ENCODE peak calls at places on chromosome 20, in ten cellular contexts. V is testis, W is body of pancreas, U is stomach, X is IMR-90, Z is tibial nerve, D is uterus, E is lower leg skin, H is esophagus muscularis mucosa, N is HCT116. S is an unnamed sample.

GRCh38 chr20:63042448-63043071 is 35.8 kb upstream of the BHLHE23 start:
- DNase-seq in D (no peak), N (no peak), V (no peak), X (no peak), W (no peak), E (no peak), U (no peak), H (no peak), Z (no peak), S (no peak)

GRCh38 chr20:17621229-17621968 is 51.5 kb downstream of the DSTN start:
- DNase-seq in H (no peak), X (no peak), Z (no peak), E (peak), N (no peak), V (peak), W (peak), U (peak), D (no peak), S (no peak)

GRCh38 chr20:40080059-40080652 is 608.9 kb downstream of the MAFB start:
- DNase-seq in U (no peak), V (no peak), X (no peak), D (no peak), W (no peak), H (no peak), Z (no peak), N (no peak), E (no peak), S (no peak)

GRCh38 chr20:63025534-63026331 is 19.0 kb upstream of the BHLHE23 start:
- DNase-seq in E (no peak), H (no peak), V (peak), X (peak), U (no peak), D (no peak), Z (no peak), N (no peak), W (no peak), S (no peak)

GRCh38 chr20:36677422-36677771 is 31.4 kb upstream of the SLA2 start:
- DNase-seq in X (no peak), U (no peak), H (no peak), W (no peak), D (no peak), Z (no peak), N (no peak), E (no peak), V (no peak), S (no peak)

GRCh38 chr20:61263084-61263695 is 11.1 kb downstream of the CDH4 start:
- DNase-seq in W (no peak), X (peak), U (no peak), H (no peak), Z (peak), N (no peak), E (no peak), V (peak), D (no peak), S (no peak)

GRCh38 chr20:62243106-62243505 is 4.8 kb downstream of the OSBPL2 start:
- DNase-seq in V (no peak), X (no peak), W (peak), N (no peak), E (no peak), Z (no peak), H (no peak), D (no peak), U (no peak), S (no peak)

GRCh38 chr20:821083-822065 is 12.1 kb upstream of the FAM110A start:
- DNase-seq in H (no peak), N (no peak), E (peak), X (no peak), U (no peak), V (peak), W (no peak), Z (no peak), D (no peak), S (no peak)

GRCh38 chr20:38260025-38260377 is 534 bp downstream of the KIAA1755 start:
- DNase-seq in U (no peak), X (no peak), H (no peak), N (no peak), D (no peak), V (no peak), W (no peak), Z (no peak), E (no peak), S (no peak)

GRCh38 chr20:8547035-8547649 is 415.1 kb downstream of the PLCB1 start:
- DNase-seq in E (no peak), V (no peak), H (no peak), D (no peak), Z (no peak), U (no peak), N (no peak), W (no peak), X (no peak), S (no peak)

GRCh38 chr20:50192364-50193168 is 1.9 kb downstream of the CEBPB start:
- DNase-seq in X (peak), Z (peak), D (peak), N (peak), U (peak), W (peak), H (no peak), V (peak), E (peak), S (peak)

GRCh38 chr20:54019585-54019984 is 50.8 kb downstream of the BCAS1 start:
- DNase-seq in N (no peak), D (no peak), V (no peak), E (no peak), U (no peak), Z (no peak), W (no peak), X (no peak), H (no peak), S (no peak)

GRCh38 chr20:24935140-24935539 is 13.9 kb upstream of the CST7 start:
- DNase-seq in U (no peak), X (no peak), V (no peak), D (no peak), H (no peak), E (peak), N (no peak), Z (no peak), W (no peak), S (no peak)

GRCh38 chr20:36153204-36153603 is 1.3 kb upstream of the EPB41L1 start:
- DNase-seq in E (no peak), V (no peak), D (no peak), U (no peak), Z (no peak), X (no peak), W (no peak), N (no peak), H (no peak), S (no peak)

GRCh38 chr20:54266844-54267243 is 59.0 kb downstream of the PFDN4 start:
- DNase-seq in X (no peak), Z (no peak), E (no peak), D (no peak), N (no peak), H (no peak), W (no peak), V (no peak), U (no peak), S (no peak)

GRCh38 chr20:44706371-44707258 is 8.6 kb upstream of the CCN5 start:
- DNase-seq in D (peak), W (peak), U (no peak), H (no peak), V (peak), X (peak), N (no peak), E (peak), Z (peak), S (no peak)

GRCh38 chr20:62752181-62752670 is 43.6 kb downstream of the NTSR1 start:
- DNase-seq in V (no peak), U (no peak), Z (no peak), W (no peak), H (no peak), N (no peak), E (no peak), D (no peak), X (no peak), S (no peak)

GRCh38 chr20:6940052-6940451 is 172.6 kb downstream of the BMP2 start:
- DNase-seq in X (no peak), N (no peak), E (no peak), H (peak), U (no peak), V (peak), D (no peak), W (peak), Z (no peak), S (peak)

GRCh38 chr20:61982240-61982950 is 83.3 kb downstream of the TAF4 start:
- DNase-seq in E (no peak), H (no peak), V (no peak), N (no peak), D (no peak), Z (no peak), W (no peak), U (no peak), X (no peak), S (no peak)

GRCh38 chr20:4664691-4665360 is 56.9 kb upstream of the PRND start:
- DNase-seq in W (no peak), H (no peak), U (no peak), E (no peak), Z (no peak), X (no peak), D (no peak), V (no peak), N (no peak), S (no peak)

GRCh38 chr20:35226775-35227681 is 538 bp downstream of the MMP24 start:
- DNase-seq in N (no peak), X (peak), H (no peak), U (peak), E (no peak), Z (peak), V (peak), D (peak), W (peak), S (peak)

GRCh38 chr20:36479938-36480337 is 61.4 kb upstream of the MYL9 start:
- DNase-seq in D (no peak), Z (no peak), V (no peak), X (no peak), N (no peak), W (no peak), H (no peak), U (no peak), E (no peak), S (no peak)

GRCh38 chr20:24978493-24978892 is 14.1 kb downstream of the APMAP start:
- DNase-seq in H (no peak), N (no peak), D (no peak), E (peak), Z (no peak), X (no peak), W (no peak), V (peak), U (no peak), S (no peak)

GRCh38 chr20:4813839-4814695 is 92.4 kb downstream of the PRND start:
- DNase-seq in Z (peak), D (no peak), U (no peak), E (no peak), V (peak), H (no peak), N (no peak), W (peak), X (no peak), S (no peak)

GRCh38 chr20:35697696-35698297 is 1.4 kb downstream of the NFS1 start:
- DNase-seq in Z (no peak), X (no peak), W (no peak), E (peak), U (peak), V (no peak), H (no peak), N (no peak), D (no peak), S (no peak)

GRCh38 chr20:36852187-36852586 is 23.8 kb upstream of the TLDC2 start:
- DNase-seq in U (no peak), W (no peak), X (no peak), V (no peak), D (no peak), Z (no peak), E (no peak), N (no peak), H (no peak), S (no peak)

GRCh38 chr20:62326959-62327725 is 24.3 kb downstream of the ADRM1 start:
- DNase-seq in N (no peak), X (no peak), D (no peak), W (no peak), V (no peak), H (no peak), E (no peak), U (no peak), Z (no peak), S (no peak)

GRCh38 chr20:62576815-62577214 is 65.5 kb upstream of the SLCO4A1 start:
- DNase-seq in H (no peak), U (no peak), N (no peak), W (no peak), E (no peak), X (peak), V (peak), Z (no peak), D (no peak), S (no peak)

GRCh38 chr20:18738055-18738454 is 75.5 kb upstream of the SCP2D1 start:
- DNase-seq in V (no peak), X (no peak), U (no peak), N (no peak), D (no peak), E (no peak), H (no peak), Z (no peak), W (no peak), S (no peak)

GRCh38 chr20:40844285-40844684 is 155.2 kb upstream of the MAFB start:
- DNase-seq in N (no peak), H (no peak), W (no peak), E (no peak), D (no peak), V (no peak), X (no peak), U (no peak), Z (no peak), S (no peak)

GRCh38 chr20:63574156-63574828 is at the start of gene HELZ2:
- DNase-seq in D (peak), U (peak), V (peak), W (peak), N (peak), Z (peak), E (peak), X (peak), H (peak), S (peak)

GRCh38 chr20:63292292-63292701 is 689 bp upstream of the COL20A1 start:
- DNase-seq in U (no peak), W (no peak), X (no peak), H (no peak), V (no peak), D (no peak), E (no peak), Z (no peak), N (no peak), S (no peak)

GRCh38 chr20:35511814-35512420 is 17.5 kb downstream of the C20orf173 start:
- DNase-seq in H (no peak), U (peak), X (peak), Z (peak), E (no peak), D (no peak), V (peak), W (no peak), N (no peak), S (no peak)

GRCh38 chr20:41361757-41362747 is 4.6 kb downstream of the EMILIN3 start:
- DNase-seq in W (no peak), D (no peak), E (no peak), X (no peak), H (no peak), N (no peak), U (no peak), V (no peak), Z (no peak), S (no peak)

GRCh38 chr20:50017576-50018248 is 34.9 kb downstream of the SNAI1 start:
- DNase-seq in W (no peak), V (no peak), U (no peak), N (no peak), E (no peak), Z (peak), D (no peak), H (no peak), X (no peak), S (no peak)

DNA sequence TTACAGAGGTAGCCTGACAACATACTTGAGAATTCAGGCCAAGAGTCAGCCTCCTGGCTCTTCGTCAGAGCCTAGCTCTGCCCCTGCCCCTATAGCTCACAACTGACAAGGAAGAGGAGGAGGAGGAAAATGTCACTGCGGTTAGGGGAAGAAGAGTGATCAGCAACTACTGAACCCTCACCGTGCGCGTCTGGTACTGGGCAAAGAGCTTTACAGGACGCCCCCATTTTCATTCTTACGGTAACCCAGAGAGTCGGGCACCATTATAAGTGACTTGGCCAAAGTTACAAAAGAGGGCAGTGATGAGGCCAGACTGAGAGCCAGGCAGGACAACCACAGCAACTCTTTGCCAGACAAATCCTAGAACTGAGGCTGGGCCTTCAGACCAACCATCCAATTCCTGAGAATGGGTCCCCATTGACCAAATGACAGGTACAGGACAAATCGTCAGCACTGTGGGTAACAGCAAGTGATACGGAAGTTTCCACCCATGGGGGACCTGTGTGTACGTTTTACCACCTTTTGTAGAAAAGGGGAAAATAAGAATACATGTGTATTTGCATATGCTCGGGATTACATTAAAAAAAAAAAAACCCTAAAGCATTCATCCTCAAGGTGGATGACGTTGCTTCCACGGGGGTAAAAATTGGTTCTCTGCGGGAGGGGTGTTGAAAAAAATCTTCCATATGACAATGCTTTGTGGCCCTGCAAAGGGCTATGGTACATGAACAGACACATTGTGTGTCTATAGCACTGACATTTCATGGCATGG is 118.1 kb downstream of the NFATC2 start:
- DNase-seq in E (no peak), N (no peak), U (no peak), X (no peak), D (no peak), V (no peak), H (no peak), W (no peak), Z (no peak), S (no peak)
- TF ChIP-seq POLR2A in E (no peak), N (no peak), U (no peak), X (no peak), D (no peak), V (no peak), H (no peak), W (no peak), Z (no peak), S (no peak)

GRCh38 chr20:59010995-59011873 is 4.2 kb upstream of the CTSZ start:
- DNase-seq in E (peak), U (peak), N (no peak), D (no peak), H (no peak), V (no peak), Z (no peak), W (no peak), X (peak), S (peak)
- TF ChIP-seq POLR2A in E (no peak), U (no peak), N (no peak), D (no peak), H (no peak), V (no peak), Z (no peak), W (no peak), X (no peak), S (peak)

DNA sequence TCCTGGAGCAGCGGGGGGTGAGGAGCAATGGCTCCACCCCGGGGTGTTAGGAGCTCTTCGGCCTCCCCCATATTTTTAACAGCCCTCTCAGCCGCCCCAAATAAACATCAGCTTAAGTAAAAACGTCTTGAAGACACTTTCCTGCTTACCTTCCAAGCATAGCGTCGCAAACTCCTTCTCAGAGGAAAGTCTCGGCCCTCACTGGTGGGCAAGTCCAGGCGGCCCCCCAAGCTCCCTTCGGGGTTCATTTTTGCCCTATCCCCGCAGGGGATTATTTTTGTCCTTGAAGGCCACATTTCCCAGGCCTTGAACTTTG is 892 bp downstream of the RBM38 start:
- DNase-seq in U (no peak), Z (no peak), N (no peak), H (no peak), E (no peak), W (no peak), X (no peak), V (no peak), D (no peak), S (peak)
- TF ChIP-seq POLR2A in U (no peak), Z (no peak), N (no peak), H (no peak), E (no peak), W (no peak), X (no peak), V (no peak), D (no peak), S (no peak)

GRCh38 chr20:46689754-46690085 is 476 bp upstream of the TP53RK start:
- DNase-seq in U (no peak), E (no peak), X (no peak), Z (no peak), W (no peak), N (no peak), V (no peak), H (no peak), D (no peak), S (no peak)
- TF ChIP-seq POLR2A in U (no peak), E (no peak), X (no peak), Z (no peak), W (no peak), N (no peak), V (no peak), H (no peak), D (no peak), S (peak)

GRCh38 chr20:10433623-10434466 is at the start of gene MKKS:
- DNase-seq in X (peak), V (peak), N (peak), E (peak), H (peak), Z (peak), W (peak), D (peak), U (peak), S (peak)
- TF ChIP-seq POLR2A in X (no peak), V (no peak), N (no peak), E (no peak), H (peak), Z (peak), W (no peak), D (peak), U (no peak), S (peak)

GRCh38 chr20:21213691-21214090 is 87.8 kb downstream of the KIZ start:
- DNase-seq in U (no peak), H (no peak), X (no peak), D (no peak), W (no peak), Z (no peak), N (no peak), V (no peak), E (no peak), S (no peak)

GRCh38 chr20:21208999-21209398 is 83.1 kb downstream of the KIZ start:
- DNase-seq in D (no peak), W (no peak), U (no peak), Z (no peak), N (no peak), E (no peak), X (no peak), H (no peak), V (no peak), S (no peak)

GRCh38 chr20:21206571-21206970 is 80.7 kb downstream of the KIZ start:
- DNase-seq in D (no peak), Z (no peak), H (no peak), W (no peak), U (no peak), N (no peak), V (no peak), X (no peak), E (no peak), S (no peak)

GRCh38 chr20:21214431-21214830 is 88.5 kb downstream of the KIZ start:
- DNase-seq in X (peak), D (no peak), V (no peak), E (no peak), W (no peak), H (no peak), Z (no peak), U (no peak), N (no peak), S (no peak)

DNA sequence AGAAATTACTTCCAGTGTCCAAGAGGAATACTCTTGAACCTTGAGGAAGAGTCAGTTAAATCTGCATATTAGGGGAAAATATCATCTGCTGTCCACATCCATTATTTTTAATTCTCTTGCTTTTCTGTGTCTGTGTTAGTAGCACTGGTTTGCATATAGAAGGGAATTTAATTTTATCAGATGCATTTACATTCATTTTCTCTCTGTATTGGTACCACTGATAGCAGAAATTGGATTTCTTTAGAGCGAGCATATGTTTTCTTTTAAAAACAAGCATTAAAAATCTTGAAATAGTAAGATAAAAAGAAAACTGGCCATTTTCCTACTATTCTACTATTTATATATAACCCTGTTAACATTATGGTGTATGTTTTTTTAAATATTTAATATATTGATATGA is 83.8 kb downstream of the KIZ start:
- DNase-seq in D (no peak), E (no peak), Z (no peak), X (no peak), V (no peak), W (no peak), U (no peak), N (no peak), H (no peak), S (no peak)
- TF ChIP-seq POLR2A in D (no peak), E (no peak), Z (no peak), X (no peak), V (no peak), W (no peak), U (no peak), N (no peak), H (no peak), S (no peak)

GRCh38 chr20:32109392-32110172 is at the start of gene TM9SF4:
- DNase-seq in X (peak), H (peak), U (peak), N (peak), V (peak), D (peak), E (peak), Z (peak), W (peak), S (peak)
- TF ChIP-seq POLR2A in X (peak), H (no peak), U (no peak), N (peak), V (no peak), D (no peak), E (no peak), Z (no peak), W (peak), S (peak)

S was measured in H54.